ENCODE peak calls at places on chromosomes 2 and 18, in four cellular contexts. S, X, I and Y are unnamed samples.

GRCh38 chr2:118221952-118222594 is 133.8 kb downstream of the INSIG2 start:
- DNase-seq in S (peak), X (peak), I (peak), Y (no peak)

GRCh38 chr18:9950289-9951016 is 36.6 kb downstream of the VAPA start:
- DNase-seq in S (no peak), X (no peak), I (no peak), Y (no peak)

GRCh38 chr2:71069376-71069775 is 928 bp downstream of the NAGK start:
- DNase-seq in S (no peak), X (no peak), I (no peak), Y (no peak)

GRCh38 chr2:223007531-223007930 is 44.5 kb upstream of the KCNE4 start:
- DNase-seq in S (no peak), X (no peak), I (no peak), Y (no peak)

GRCh38 chr2:172340394-172340793 is 87.0 kb upstream of the ITGA6 start:
- DNase-seq in S (no peak), X (no peak), I (no peak), Y (no peak)

GRCh38 chr18:28063181-28063790 is 113.6 kb downstream of the CDH2 start:
- DNase-seq in S (no peak), X (no peak), I (no peak), Y (no peak)

GRCh38 chr18:67428805-67429204 is 87.7 kb downstream of the DSEL start:
- DNase-seq in S (no peak), X (no peak), I (no peak), Y (no peak)

GRCh38 chr2:217671043-217671442 is 331.8 kb downstream of the TNS1 start:
- DNase-seq in S (no peak), X (no peak), I (no peak), Y (no peak)

GRCh38 chr2:230879271-230879882 is 14.6 kb downstream of the ITM2C start:
- DNase-seq in S (no peak), X (no peak), I (no peak), Y (no peak)

GRCh38 chr18:60047556-60047955 is 147.8 kb downstream of the PMAIP1 start:
- DNase-seq in S (no peak), X (no peak), I (no peak), Y (no peak)

GRCh38 chr2:70626254-70626990 is 72.8 kb upstream of the TGFA start:
- DNase-seq in S (no peak), X (no peak), I (no peak), Y (no peak)

GRCh38 chr2:177772529-177772928 is 300.0 kb downstream of the PDE11A start:
- DNase-seq in S (peak), X (peak), I (peak), Y (no peak)

GRCh38 chr2:69017876-69018275 is 4.9 kb downstream of the ANTXR1 start:
- DNase-seq in S (no peak), X (no peak), I (no peak), Y (no peak)

GRCh38 chr18:26532367-26533340 is 15.7 kb downstream of the KCTD1 start:
- DNase-seq in S (no peak), X (no peak), I (no peak), Y (no peak)

GRCh38 chr2:142794850-142795249 is 82.6 kb upstream of the KYNU start:
- DNase-seq in S (no peak), X (no peak), I (no peak), Y (no peak)

GRCh38 chr2:201769664-201770373 is 10.9 kb downstream of the ALS2 start:
- DNase-seq in S (no peak), X (no peak), I (peak), Y (no peak)

GRCh38 chr2:204470178-204470620 is 75.1 kb upstream of the PARD3B start:
- DNase-seq in S (no peak), X (no peak), I (no peak), Y (no peak)

GRCh38 chr2:98559581-98559980 is 48.7 kb downstream of the COA5 start:
- DNase-seq in S (no peak), X (no peak), I (no peak), Y (no peak)

GRCh38 chr2:53422979-53423378 is 344.6 kb upstream of the CHAC2 start:
- DNase-seq in S (peak), X (peak), I (peak), Y (no peak)

GRCh38 chr2:233414777-233415570 is 60.7 kb downstream of the DGKD start:
- DNase-seq in S (no peak), X (no peak), I (no peak), Y (no peak)

GRCh38 chr18:34818069-34818468 is 108.0 kb downstream of the DTNA start:
- DNase-seq in S (no peak), X (no peak), I (no peak), Y (no peak)

GRCh38 chr2:26780203-26780760 is 5.6 kb upstream of the CENPA start:
- DNase-seq in S (no peak), X (no peak), I (no peak), Y (no peak)

GRCh38 chr2:174603280-174603679 is 5.7 kb upstream of the WIPF1 start:
- DNase-seq in S (peak), X (no peak), I (peak), Y (no peak)

GRCh38 chr18:59744271-59744721 is 47.1 kb upstream of the CCBE1 start:
- DNase-seq in S (no peak), X (no peak), I (no peak), Y (no peak)

GRCh38 chr2:3620834-3621233 is 25.9 kb downstream of the COLEC11 start:
- DNase-seq in S (peak), X (no peak), I (no peak), Y (no peak)

GRCh38 chr2:119177838-119178190 is 19.3 kb upstream of the C1QL2 start:
- DNase-seq in S (no peak), X (no peak), I (no peak), Y (no peak)

GRCh38 chr2:217903859-217904613 is 98.8 kb downstream of the TNS1 start:
- DNase-seq in S (peak), X (no peak), I (peak), Y (no peak)

GRCh38 chr2:225400546-225400945 is 1.0 kb downstream of the NYAP2 start:
- DNase-seq in S (no peak), X (no peak), I (no peak), Y (no peak)

GRCh38 chr2:99756059-99756458 is 266.2 kb upstream of the REV1 start:
- DNase-seq in S (no peak), X (no peak), I (no peak), Y (no peak)
- TF ChIP-seq NFIC in S (no peak), X (no peak), I (no peak), Y (no peak)

GRCh38 chr2:189610700-189611099 is 30.1 kb upstream of the SLC40A1 start:
- DNase-seq in S (no peak), X (no peak), I (no peak), Y (no peak)

GRCh38 chr2:189613650-189614420 is 33.2 kb upstream of the SLC40A1 start:
- DNase-seq in S (no peak), X (no peak), I (peak), Y (no peak)

GRCh38 chr2:189609853-189610252 is 29.3 kb upstream of the SLC40A1 start:
- DNase-seq in S (no peak), X (no peak), I (no peak), Y (no peak)

GRCh38 chr2:189614585-189614984 is 34.0 kb upstream of the SLC40A1 start:
- DNase-seq in S (no peak), X (no peak), I (no peak), Y (no peak)

GRCh38 chr2:189613077-189613636 is 32.6 kb upstream of the SLC40A1 start:
- DNase-seq in S (peak), X (peak), I (no peak), Y (no peak)
- TF ChIP-seq YY1 in S (no peak), X (no peak), I (no peak), Y (no peak)

GRCh38 chr18:12377556-12378553 is 828 bp upstream of the AFG3L2 start:
- DNase-seq in S (no peak), X (no peak), I (no peak), Y (no peak)
- TF ChIP-seq NFIC in S (no peak), X (no peak), I (no peak), Y (no peak)

GRCh38 chr2:152449578-152449977 is 114.6 kb downstream of the FMNL2 start:
- DNase-seq in S (no peak), X (no peak), I (no peak), Y (no peak)

GRCh38 chr2:152446213-152446612 is 111.2 kb downstream of the FMNL2 start:
- DNase-seq in S (no peak), X (no peak), I (no peak), Y (no peak)

GRCh38 chr2:152445791-152446201 is 110.8 kb downstream of the FMNL2 start:
- DNase-seq in S (no peak), X (no peak), I (no peak), Y (no peak)

GRCh38 chr2:152448621-152449020 is 113.6 kb downstream of the FMNL2 start:
- DNase-seq in S (no peak), X (no peak), I (no peak), Y (no peak)

DNA sequence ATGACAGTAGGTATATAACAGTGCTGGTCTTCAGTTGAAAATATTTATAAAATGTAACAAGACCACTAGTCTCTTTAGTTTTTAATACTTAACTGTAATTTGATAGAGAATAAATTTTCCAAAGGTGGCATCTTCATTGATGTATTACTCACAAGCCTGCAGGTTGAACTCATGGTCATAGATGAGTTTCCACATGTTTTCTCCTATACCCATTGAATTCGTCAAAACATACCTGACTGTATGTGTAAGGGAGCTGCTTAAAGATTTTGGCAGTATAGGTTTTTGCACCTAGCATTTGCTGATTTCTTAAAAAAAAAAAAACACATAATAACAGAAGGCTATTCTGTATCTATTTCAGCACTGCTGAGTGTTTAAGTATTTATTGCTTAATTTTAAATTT is 112.9 kb downstream of the FMNL2 start:
- DNase-seq in S (no peak), X (no peak), I (no peak), Y (no peak)
- TF ChIP-seq YY1 in S (no peak), X (no peak), I (no peak), Y (no peak)

DNA sequence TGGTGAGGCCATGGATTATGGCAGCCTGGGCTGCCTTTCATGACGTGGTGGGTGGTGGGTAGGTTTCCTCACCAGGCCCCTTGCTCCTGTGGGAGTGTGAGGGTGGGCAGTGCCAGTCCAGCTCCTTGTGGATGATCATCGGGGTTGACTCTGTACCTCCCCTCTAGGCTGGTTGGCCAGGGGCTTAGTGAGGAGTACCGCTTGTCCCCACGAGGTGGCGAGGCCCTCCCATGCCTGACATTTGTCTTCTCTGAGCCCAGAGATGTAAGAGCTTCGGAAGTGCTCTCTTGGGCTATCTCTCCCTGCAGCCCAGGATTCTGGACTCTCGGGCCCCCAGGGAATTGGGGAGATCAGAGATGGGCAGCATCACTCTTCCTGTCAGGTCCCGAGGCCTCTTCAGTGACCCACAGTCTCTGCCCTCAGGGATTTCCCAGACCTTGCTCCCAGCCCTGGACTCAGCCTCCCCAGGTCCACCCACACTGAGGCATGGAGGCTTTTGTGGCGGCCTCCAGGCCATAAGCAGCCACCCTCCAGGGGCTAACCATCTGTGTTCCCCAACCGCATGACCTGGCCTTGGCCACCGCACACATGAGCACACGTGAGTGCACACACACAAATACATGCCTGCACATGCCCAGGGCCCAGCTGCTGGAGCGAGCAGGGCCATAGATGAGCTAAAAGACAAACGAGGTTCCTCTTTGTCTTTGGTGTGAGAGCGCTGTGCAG is 6.5 kb downstream of the SPR start:
- DNase-seq in S (peak), X (peak), I (peak), Y (peak)
- TF ChIP-seq NFIC in S (no peak), X (no peak), I (no peak), Y (peak)

GRCh38 chr2:229409751-229410181 is 138.7 kb upstream of the PID1 start:
- DNase-seq in S (no peak), X (no peak), I (no peak), Y (no peak)

GRCh38 chr2:229410946-229411345 is 139.9 kb upstream of the PID1 start:
- DNase-seq in S (no peak), X (no peak), I (no peak), Y (no peak)

GRCh38 chr2:229408982-229409381 is 137.9 kb upstream of the PID1 start:
- DNase-seq in S (no peak), X (no peak), I (no peak), Y (no peak)

GRCh38 chr2:229408356-229408755 is 137.3 kb upstream of the PID1 start:
- DNase-seq in S (peak), X (no peak), I (no peak), Y (no peak)

DNA sequence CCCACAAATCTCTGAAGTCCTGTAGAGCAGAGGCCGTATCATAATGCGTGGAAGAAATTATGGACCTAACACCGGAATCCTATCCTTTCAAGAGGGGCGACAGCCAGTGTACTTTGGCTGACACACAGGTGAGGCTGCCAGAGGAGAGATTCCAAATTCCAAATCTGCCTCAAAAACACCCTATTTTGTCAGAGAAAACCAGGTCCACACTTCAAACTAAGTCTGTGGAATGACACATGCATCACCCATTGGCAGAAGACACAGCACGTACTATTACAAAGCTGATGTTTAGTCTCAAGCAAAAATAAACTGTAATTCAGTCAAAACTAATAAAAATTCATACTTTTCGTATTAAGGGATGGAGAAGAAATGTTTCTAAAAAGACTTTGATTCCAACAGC is 139.2 kb upstream of the PID1 start:
- DNase-seq in S (no peak), X (no peak), I (no peak), Y (no peak)
- TF ChIP-seq YY1 in S (no peak), X (no peak), I (no peak), Y (no peak)

DNA sequence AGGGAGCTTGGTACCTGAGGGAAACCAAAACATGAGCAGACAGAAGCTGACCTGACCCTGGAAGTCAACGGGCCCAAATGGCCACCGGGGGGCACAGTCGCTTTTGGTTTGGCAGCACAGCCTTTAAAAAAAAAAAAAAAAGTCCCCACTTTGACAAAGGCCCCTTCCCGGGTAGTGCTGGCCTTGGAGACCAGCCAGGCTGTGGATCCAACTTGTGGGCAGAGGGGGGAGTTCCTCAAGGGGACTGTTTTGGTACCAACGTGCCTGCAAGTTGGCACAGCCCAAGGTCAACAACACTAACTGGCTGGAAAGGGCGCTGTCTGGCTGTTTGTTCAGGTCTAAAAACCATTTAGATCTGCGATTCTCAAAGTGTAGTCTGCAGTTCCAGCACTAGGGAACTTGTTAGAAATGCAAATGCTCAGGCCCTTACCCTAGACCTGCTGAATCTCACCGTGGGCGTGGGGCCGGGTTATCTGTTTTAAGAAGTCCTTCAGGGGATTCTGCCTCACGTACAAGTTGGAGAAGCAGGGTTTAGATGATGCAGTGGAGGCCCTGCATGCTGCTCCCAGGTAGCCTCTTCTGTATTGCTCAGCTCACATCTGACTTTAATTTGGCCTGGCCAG is 83.0 kb downstream of the LPIN1 start:
- DNase-seq in S (peak), X (peak), I (peak), Y (peak)
- TF ChIP-seq NFIC in S (no peak), X (peak), I (peak), Y (no peak)